ENCODE peak calls at places on chromosomes 3 and 15, in seven cellular contexts. Y, N, D, O, B, M and Q are unnamed samples.

GRCh38 chr3:37945803-37946530 is 44.6 kb upstream of the VILL start:
- DNase-seq in Y (no peak), N (no peak), D (no peak), O (no peak), B (no peak), M (peak), Q (no peak)

GRCh38 chr15:93038064-93038705 is 50.8 kb downstream of the RGMA start:
- DNase-seq in Y (no peak), N (peak), D (peak), O (no peak), B (no peak), M (no peak), Q (no peak)

GRCh38 chr15:59172289-59172901 is 34.2 kb upstream of the LDHAL6B start:
- DNase-seq in Y (no peak), N (no peak), D (no peak), O (no peak), B (no peak), M (no peak), Q (no peak)

GRCh38 chr3:53071882-53072431 is 26.1 kb upstream of the SFMBT1 start:
- DNase-seq in Y (no peak), N (peak), D (peak), O (no peak), B (no peak), M (no peak), Q (no peak)

GRCh38 chr15:33592864-33593263 is 282.1 kb downstream of the RYR3 start:
- DNase-seq in Y (no peak), N (no peak), D (no peak), O (no peak), B (no peak), M (no peak), Q (no peak)

GRCh38 chr15:62888628-62889027 is 153.9 kb upstream of the TPM1 start:
- DNase-seq in Y (no peak), N (no peak), D (no peak), O (no peak), B (no peak), M (peak), Q (no peak)

GRCh38 chr3:184592411-184593200 is 31.0 kb downstream of the EPHB3 start:
- DNase-seq in Y (no peak), N (peak), D (no peak), O (no peak), B (no peak), M (peak), Q (no peak)

GRCh38 chr3:134362221-134362620 is 12.0 kb downstream of the AMOTL2 start:
- DNase-seq in Y (no peak), N (no peak), D (peak), O (no peak), B (no peak), M (no peak), Q (no peak)

GRCh38 chr15:56243774-56244236 is at the start of gene RFX7:
- DNase-seq in Y (peak), N (peak), D (peak), O (peak), B (peak), M (peak), Q (no peak)

GRCh38 chr15:65902373-65902772 is 33.1 kb downstream of the RAB11A start:
- DNase-seq in Y (peak), N (no peak), D (no peak), O (peak), B (peak), M (peak), Q (peak)

DNA sequence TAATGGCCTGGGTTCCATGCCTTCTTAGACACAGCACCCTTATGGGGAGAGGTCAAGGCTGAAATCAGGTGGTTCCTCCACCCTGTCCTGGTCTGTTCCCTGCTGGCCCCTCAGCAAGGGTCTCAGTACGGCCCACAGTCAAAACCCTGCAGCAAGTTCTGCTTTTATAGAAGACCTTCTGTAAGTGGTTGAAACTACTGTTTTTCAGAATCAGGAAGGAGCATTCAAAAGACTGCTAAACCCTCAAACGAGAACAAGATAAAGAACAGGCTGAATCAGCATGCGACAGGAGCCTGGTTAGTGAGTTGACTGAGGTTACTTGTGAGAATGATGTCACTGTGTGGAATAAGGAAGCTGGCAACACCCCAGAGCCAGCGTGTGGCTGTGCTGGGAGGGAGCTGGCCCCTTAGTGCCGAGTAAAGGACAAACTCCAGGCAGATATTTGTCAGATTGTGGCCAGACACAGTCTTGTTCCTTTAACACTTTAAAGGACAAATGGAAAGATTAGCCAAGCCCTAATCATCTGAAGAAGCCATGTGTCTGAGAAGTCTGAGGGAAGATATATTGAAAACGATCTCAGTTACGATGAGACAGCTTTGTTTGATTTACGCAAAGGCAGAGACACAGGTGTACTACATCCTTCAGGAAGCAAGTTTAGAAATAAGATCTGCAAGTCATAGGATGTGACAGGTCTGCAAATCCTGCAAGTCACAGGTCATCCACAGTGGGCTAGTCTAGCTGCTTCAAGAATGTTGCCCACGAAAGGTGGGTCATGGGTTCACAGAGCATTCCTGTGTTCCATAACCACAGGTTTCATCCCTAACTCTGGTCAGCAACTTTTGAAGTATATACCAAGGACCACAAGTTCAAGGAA is 54.0 kb downstream of the B3GNT5 start:
- DNase-seq in Y (peak), N (no peak), D (peak), O (peak), B (peak), M (peak), Q (peak)
- TF ChIP-seq POLR2A in Y (no peak), N (no peak), D (no peak), O (no peak), B (no peak), M (no peak), Q (no peak)

GRCh38 chr3:58433400-58434169 is at the start of gene PDHB:
- DNase-seq in Y (peak), N (peak), D (peak), O (peak), B (peak), M (peak), Q (peak)
- TF ChIP-seq CTCF in Y (no peak), N (no peak), D (no peak), O (no peak), B (no peak), M (no peak), Q (peak)

GRCh38 chr3:83813176-83813575 is 1145.6 kb upstream of the CADM2 start:
- DNase-seq in Y (no peak), N (no peak), D (no peak), O (no peak), B (no peak), M (no peak), Q (no peak)
- TF ChIP-seq POLR2A in Y (no peak), N (no peak), D (no peak), O (no peak), B (no peak), M (no peak), Q (no peak)

GRCh38 chr3:188827593-188827992 is 344.2 kb upstream of the TPRG1 start:
- DNase-seq in Y (no peak), N (no peak), D (no peak), O (no peak), B (no peak), M (peak), Q (no peak)

GRCh38 chr3:188832961-188833615 is 338.7 kb upstream of the TPRG1 start:
- DNase-seq in Y (no peak), N (no peak), D (no peak), O (no peak), B (peak), M (no peak), Q (no peak)

GRCh38 chr3:188829577-188829976 is 342.2 kb upstream of the TPRG1 start:
- DNase-seq in Y (no peak), N (no peak), D (no peak), O (no peak), B (no peak), M (no peak), Q (no peak)

GRCh38 chr3:188832146-188832545 is 339.6 kb upstream of the TPRG1 start:
- DNase-seq in Y (no peak), N (no peak), D (no peak), O (no peak), B (no peak), M (no peak), Q (no peak)

DNA sequence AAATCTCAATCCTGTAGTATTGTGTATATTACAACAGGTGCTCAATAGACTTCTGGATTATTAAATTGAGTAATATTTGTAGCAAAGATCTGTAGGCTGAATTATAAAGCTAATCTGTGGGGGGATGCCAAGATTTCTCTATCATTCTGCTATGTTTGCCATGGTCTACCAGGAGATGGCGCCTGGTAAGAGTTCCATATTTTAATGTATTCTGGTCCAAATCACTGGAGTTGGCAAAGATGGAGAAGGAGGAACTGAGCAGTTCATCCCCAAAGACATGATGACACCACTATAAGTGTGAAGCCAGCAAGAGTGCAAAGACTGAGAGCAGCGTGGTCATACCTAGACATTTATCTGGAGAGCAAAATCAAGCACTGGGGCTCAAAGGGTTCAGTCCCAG is 340.8 kb upstream of the TPRG1 start:
- DNase-seq in Y (no peak), N (no peak), D (no peak), O (peak), B (no peak), M (no peak), Q (no peak)
- TF ChIP-seq CTCF in Y (peak), N (no peak), D (no peak), O (peak), B (no peak), M (peak), Q (no peak)

GRCh38 chr3:39407773-39408492 is 1.4 kb downstream of the RPSA start:
- DNase-seq in Y (no peak), N (no peak), D (no peak), O (no peak), B (no peak), M (peak), Q (no peak)
- TF ChIP-seq POLR2A in Y (no peak), N (no peak), D (no peak), O (no peak), B (no peak), M (no peak), Q (no peak)

GRCh38 chr3:72088486-72089025 is 303.6 kb upstream of the PROK2 start:
- DNase-seq in Y (no peak), N (no peak), D (no peak), O (no peak), B (no peak), M (no peak), Q (no peak)
- TF ChIP-seq CTCF in Y (no peak), N (no peak), D (no peak), O (no peak), B (no peak), M (no peak), Q (no peak)

GRCh38 chr3:112132088-112132487 is 960 bp downstream of the GCSAM start:
- DNase-seq in Y (no peak), N (no peak), D (no peak), O (no peak), B (no peak), M (no peak), Q (no peak)
- TF ChIP-seq POLR2A in Y (no peak), N (no peak), D (no peak), O (no peak), B (no peak), M (no peak), Q (no peak)